ENCODE peak calls at places on chromosome 7, in seven cellular contexts. K is HCT116, W is K562, I is H1, N is HepG2, O is SK-N-SH, S is GM12878. Z is an unnamed sample.

GRCh38 chr7:139709460-139709859 is 68.3 kb downstream of the HIPK2 start:
- DNase-seq in N (no peak), I (no peak), O (peak), S (no peak), K (no peak), W (no peak), Z (no peak)

GRCh38 chr7:142481548-142481947 is 223.7 kb upstream of the PRSS58 start:
- DNase-seq in N (no peak), S (no peak), O (no peak), I (no peak), K (no peak), W (no peak), Z (no peak)

GRCh38 chr7:124536156-124536762 is 229.3 kb downstream of the GPR37 start:
- DNase-seq in S (no peak), O (no peak), K (no peak), W (no peak), I (no peak), N (no peak), Z (no peak)

GRCh38 chr7:48426966-48427555 is 255.8 kb downstream of the ABCA13 start:
- DNase-seq in S (no peak), K (no peak), N (no peak), W (no peak), I (no peak), O (no peak), Z (no peak)

GRCh38 chr7:30135551-30136271 is 925 bp downstream of the MTURN start:
- DNase-seq in N (peak), S (no peak), O (peak), K (no peak), I (no peak), W (no peak), Z (no peak)

GRCh38 chr7:4774804-4775280 is 581 bp upstream of the AP5Z1 start:
- DNase-seq in S (no peak), W (peak), K (peak), I (no peak), N (peak), O (peak), Z (no peak)

GRCh38 chr7:52270301-52270700 is 765.1 kb upstream of the POM121L12 start:
- DNase-seq in W (no peak), K (no peak), S (no peak), O (no peak), I (no peak), N (no peak), Z (no peak)

GRCh38 chr7:96921231-96921630 is 84.1 kb upstream of the DLX6 start:
- DNase-seq in W (no peak), S (no peak), K (no peak), N (no peak), I (no peak), O (no peak), Z (no peak)

GRCh38 chr7:138001529-138002095 is at the start of gene CREB3L2:
- DNase-seq in S (no peak), W (peak), O (peak), N (peak), K (no peak), I (peak), Z (no peak)

GRCh38 chr7:129368389-129368986 is 65.7 kb upstream of the STRIP2 start:
- DNase-seq in I (no peak), S (peak), O (no peak), W (no peak), K (no peak), N (no peak), Z (no peak)

GRCh38 chr7:135888740-135889139 is 88.4 kb downstream of the MTPN start:
- DNase-seq in I (no peak), W (no peak), N (no peak), O (no peak), S (no peak), K (no peak), Z (no peak)

GRCh38 chr7:85682819-85683218 is 496.0 kb upstream of the SEMA3D start:
- DNase-seq in O (no peak), N (no peak), W (no peak), K (no peak), I (no peak), S (no peak), Z (no peak)

GRCh38 chr7:114539575-114539974 is 125.0 kb downstream of the FOXP2 start:
- DNase-seq in S (no peak), K (peak), I (no peak), W (no peak), N (peak), O (no peak), Z (no peak)

GRCh38 chr7:96127746-96128145 is 194.2 kb downstream of the SLC25A13 start:
- DNase-seq in O (no peak), S (no peak), K (no peak), I (no peak), N (no peak), W (no peak), Z (no peak)

GRCh38 chr7:96219382-96220130 is 102.3 kb downstream of the SLC25A13 start:
- DNase-seq in S (no peak), I (no peak), N (no peak), O (peak), W (no peak), K (peak), Z (no peak)

GRCh38 chr7:100627238-100627549 is 14.2 kb downstream of the TFR2 start:
- DNase-seq in N (no peak), K (no peak), S (no peak), I (no peak), O (no peak), W (no peak), Z (no peak)

GRCh38 chr7:100623951-100624824 is 11.8 kb downstream of the MOSPD3 start:
- DNase-seq in W (peak), S (no peak), O (no peak), K (no peak), I (no peak), N (no peak), Z (no peak)

GRCh38 chr7:100629117-100629711 is 12.1 kb downstream of the TFR2 start:
- DNase-seq in O (peak), S (no peak), N (no peak), K (peak), W (peak), I (no peak), Z (peak)

GRCh38 chr7:100626055-100626454 is 13.7 kb downstream of the MOSPD3 start:
- DNase-seq in W (peak), N (no peak), I (no peak), K (no peak), O (no peak), S (no peak), Z (no peak)

DNA sequence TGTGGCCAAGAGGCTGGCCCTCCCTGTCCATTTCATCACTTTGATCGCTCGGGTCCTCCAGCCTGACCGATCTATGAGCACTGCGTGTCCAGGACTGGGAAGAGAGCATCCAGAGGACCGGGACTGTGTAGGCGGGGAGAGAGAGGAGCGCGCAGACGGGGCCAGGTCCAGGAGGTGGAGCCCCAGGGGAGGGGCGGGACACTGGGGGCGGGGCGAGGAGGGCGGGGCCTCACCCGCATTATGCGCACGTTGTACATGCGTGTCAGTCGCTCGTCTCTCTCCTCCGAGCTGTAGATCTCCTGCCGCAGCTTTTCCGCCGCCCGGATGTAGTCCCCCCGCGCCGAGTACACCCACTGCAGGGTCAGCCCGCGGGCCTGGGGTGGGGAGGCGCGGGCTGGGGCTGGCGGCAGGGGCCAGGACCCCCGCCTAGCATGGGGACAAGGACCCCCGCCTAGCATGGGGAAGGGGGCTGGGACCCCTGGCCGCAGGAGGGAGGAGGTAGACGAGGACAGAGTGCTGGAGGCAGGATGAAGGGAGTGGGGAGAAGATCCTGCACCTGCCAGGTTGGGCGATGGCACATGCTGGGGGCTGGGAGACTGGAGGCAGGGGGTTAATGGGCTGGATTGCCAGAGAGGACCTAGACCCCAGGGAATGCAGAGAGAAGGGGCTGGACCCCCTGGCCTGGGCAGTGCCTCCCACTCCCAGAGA is 14.3 kb downstream of the MOSPD3 start:
- DNase-seq in O (peak), I (no peak), N (no peak), S (peak), K (peak), W (peak), Z (no peak)
- TF ChIP-seq YY1 in O (no peak), I (no peak), N (no peak), S (no peak), K (no peak), W (no peak), Z (no peak)

GRCh38 chr7:77536413-77537135 is 521 bp upstream of the PTPN12 start:
- DNase-seq in O (peak), N (peak), S (peak), I (peak), W (peak), K (peak), Z (peak)

GRCh38 chr7:77537595-77538185 is 595 bp downstream of the PTPN12 start:
- DNase-seq in N (peak), W (peak), K (no peak), S (no peak), O (peak), I (no peak), Z (peak)

GRCh38 chr7:77537136-77537594 is at the start of gene PTPN12:
- DNase-seq in W (no peak), O (no peak), S (no peak), N (no peak), K (no peak), I (no peak), Z (peak)

GRCh38 chr7:77538908-77539212 is 1.8 kb downstream of the PTPN12 start:
- DNase-seq in S (no peak), K (no peak), W (no peak), O (no peak), I (no peak), N (no peak), Z (no peak)

DNA sequence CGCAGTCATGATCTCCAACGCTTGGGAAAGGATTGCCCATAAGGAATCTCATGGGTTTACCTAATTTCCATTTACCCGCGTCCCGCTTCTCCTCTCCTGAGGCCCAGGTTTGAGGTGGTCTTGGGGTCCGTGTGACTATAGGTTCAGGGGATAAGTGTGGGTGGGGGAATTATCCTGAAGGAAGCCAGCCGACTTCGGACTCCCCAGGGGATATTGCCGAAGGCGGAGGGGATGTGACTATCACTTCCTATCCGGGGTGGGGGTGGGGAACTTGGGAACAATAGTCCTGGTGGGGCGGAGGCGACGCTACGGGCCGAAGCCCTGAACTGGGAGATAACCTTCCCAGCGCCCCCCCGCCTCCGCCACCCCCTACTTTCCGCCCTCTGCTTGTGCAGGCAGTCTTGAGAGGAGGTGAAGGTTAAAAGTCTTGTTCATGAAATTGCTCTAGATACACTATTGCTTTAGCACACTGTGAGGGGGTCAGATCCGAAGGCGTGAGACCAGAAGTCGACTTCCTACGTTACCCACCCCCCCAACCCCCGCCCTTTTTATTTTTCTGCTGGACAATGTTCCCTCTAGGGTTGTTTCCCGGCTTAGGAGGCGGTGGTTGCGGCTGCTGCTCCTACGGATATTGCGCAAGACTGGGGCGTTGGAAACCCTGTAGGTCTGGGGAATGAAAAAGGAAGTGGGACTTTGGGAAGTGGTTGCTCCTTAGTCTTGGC is 1.3 kb downstream of the PTPN12 start:
- DNase-seq in K (peak), I (peak), N (peak), W (peak), O (peak), S (no peak), Z (peak)
- TF ChIP-seq YY1 in K (no peak), I (no peak), N (no peak), W (no peak), O (no peak), S (no peak), Z (no peak)

GRCh38 chr7:155190608-155191536 is 106.8 kb upstream of the INSIG1 start:
- DNase-seq in I (no peak), O (peak), W (peak), N (no peak), S (no peak), K (no peak), Z (no peak)
- TF ChIP-seq YY1 in I (no peak), O (no peak), W (no peak), N (no peak), S (peak), K (no peak), Z (no peak)

GRCh38 chr7:46763348-46763747 is 818.6 kb downstream of the TNS3 start:
- DNase-seq in K (no peak), N (no peak), O (no peak), I (no peak), S (no peak), W (no peak), Z (no peak)
- TF ChIP-seq YY1 in K (no peak), N (no peak), O (no peak), I (no peak), S (no peak), W (no peak), Z (no peak)

GRCh38 chr7:102991540-102992214 is 78.9 kb downstream of the LRRC17 start:
- DNase-seq in O (peak), I (no peak), W (peak), N (peak), S (no peak), K (peak), Z (no peak)

GRCh38 chr7:102993532-102994029 is 80.8 kb downstream of the LRRC17 start:
- DNase-seq in O (no peak), K (no peak), I (no peak), W (no peak), S (no peak), N (no peak), Z (no peak)

GRCh38 chr7:102992509-102992819 is 79.7 kb downstream of the LRRC17 start:
- DNase-seq in O (no peak), K (no peak), S (no peak), N (no peak), W (no peak), I (no peak), Z (no peak)

GRCh38 chr7:102994567-102994966 is 80.0 kb downstream of the FBXL13 start:
- DNase-seq in W (peak), I (no peak), O (no peak), S (no peak), N (no peak), K (no peak), Z (no peak)

GRCh38 chr7:102992820-102993531 is 80.2 kb downstream of the LRRC17 start:
- DNase-seq in I (no peak), K (peak), W (peak), O (no peak), S (no peak), N (peak), Z (no peak)
- TF ChIP-seq YY1 in I (no peak), K (no peak), W (no peak), O (no peak), S (no peak), N (no peak), Z (no peak)

DNA sequence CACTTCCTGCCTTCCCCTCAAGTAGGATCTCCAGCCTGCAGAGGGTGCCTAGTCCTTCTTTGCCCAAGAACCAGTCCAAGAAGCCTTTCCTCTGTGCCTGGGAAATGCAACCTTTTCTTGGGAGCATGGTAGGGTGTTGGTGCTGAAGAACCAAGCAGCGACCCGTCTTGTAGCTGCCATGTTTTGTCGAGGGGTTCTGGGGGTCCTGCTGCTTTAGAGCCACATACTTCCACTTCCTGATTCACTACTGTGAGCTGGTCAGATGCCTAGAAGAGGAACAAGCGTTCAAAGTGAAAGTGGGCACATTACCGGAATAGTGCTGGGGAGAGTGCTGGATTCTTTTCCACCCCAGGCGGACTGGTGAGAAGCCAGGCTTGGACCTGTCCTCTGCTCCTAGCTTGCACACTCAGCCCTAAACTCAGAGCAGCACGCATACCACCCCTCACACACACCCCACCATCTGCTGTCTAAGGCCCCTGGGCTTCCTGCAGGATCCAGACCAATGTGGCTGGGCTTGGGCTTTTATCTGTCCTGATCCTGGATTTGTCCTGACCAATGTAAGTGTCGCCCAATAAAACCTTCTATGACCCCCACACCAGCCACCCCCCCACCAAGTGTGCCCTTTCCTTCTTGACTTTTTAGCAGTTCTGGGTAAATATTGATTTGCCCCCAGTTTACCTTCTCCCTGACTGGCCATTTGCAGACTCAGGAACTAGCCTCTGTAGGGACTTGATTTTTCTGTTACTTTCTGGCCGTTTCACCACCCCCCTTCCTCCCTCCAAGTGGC is 1.5 kb upstream of the HOXA13 start:
- DNase-seq in W (no peak), I (no peak), K (no peak), S (no peak), N (no peak), O (no peak), Z (no peak)
- TF ChIP-seq YY1 in W (no peak), I (no peak), K (no peak), S (no peak), N (no peak), O (no peak), Z (no peak)

GRCh38 chr7:133931053-133931452 is 196.1 kb upstream of the LRGUK start:
- DNase-seq in N (no peak), O (no peak), W (no peak), S (no peak), I (no peak), K (peak), Z (no peak)
- TF ChIP-seq YY1 in N (no peak), O (no peak), W (no peak), S (no peak), I (no peak), K (no peak), Z (no peak)

Z was measured in NT2/D1.